ENCODE peak calls at places on chromosomes 7 and 10, in five cellular contexts. N is cardiac fibroblast, Z is pons, D is hypothalamus, O is posterior vena cava. G is an unnamed sample.
A peak's percentile ranks its signal among the peaks of the same experiment; 100 is the strongest.

GRCh38 chr10:67115972-67116371 is 190.1 kb downstream of the LRRTM3 start:
- DNase-seq in N (no peak), Z (no peak), D (no peak), O (no peak), G (no peak)

GRCh38 chr7:105493928-105494325 is 28.1 kb downstream of the PUS7 start:
- DNase-seq in N (peak; percentile 30), Z (peak; percentile 4), D (no peak), O (no peak), G (no peak)

GRCh38 chr10:114142018-114142417 is 32.0 kb downstream of the CCDC186 start:
- DNase-seq in N (peak; percentile 3), Z (no peak), D (no peak), O (no peak), G (no peak)

GRCh38 chr10:43255644-43256431 is 11.0 kb downstream of the RASGEF1A start:
- DNase-seq in N (peak; percentile 8), Z (peak; percentile 32), D (no peak), O (peak; percentile 74), G (peak; percentile 77)

GRCh38 chr7:45888185-45888992 is at the start of gene IGFBP1:
- DNase-seq in N (peak; percentile 38), Z (no peak), D (no peak), O (no peak), G (no peak)

GRCh38 chr7:2106920-2107319 is 125.8 kb downstream of the MAD1L1 start:
- DNase-seq in N (peak; percentile 28), Z (peak; percentile 62), D (no peak), O (no peak), G (no peak)

GRCh38 chr10:103626178-103626577 is 132.7 kb downstream of the NEURL1 start:
- DNase-seq in N (no peak), Z (no peak), D (no peak), O (no peak), G (no peak)

GRCh38 chr7:10934292-10934691 is 39.4 kb upstream of the PHF14 start:
- DNase-seq in N (peak; percentile 88), Z (no peak), D (no peak), O (no peak), G (no peak)

GRCh38 chr7:34787586-34787985 is 129.6 kb downstream of the NPSR1 start:
- DNase-seq in N (no peak), Z (peak; percentile 8), D (no peak), O (no peak), G (no peak)

GRCh38 chr10:6737080-6737641 is 157.1 kb upstream of the PRKCQ start:
- DNase-seq in N (peak; percentile 46), Z (no peak), D (no peak), O (peak; percentile 42), G (no peak)